ENCODE peak calls at places on chromosomes 11 and 22, in five cellular contexts. F is SK-N-SH, L is K562, N is HepG2, W is GM12878. E is an unnamed sample.

GRCh38 chr22:32859743-32860142 is 58.2 kb downstream of the TIMP3 start:
- DNase-seq in F (no peak), L (no peak), N (no peak), W (no peak), E (no peak)

GRCh38 chr22:22397292-22397870 is 111.2 kb downstream of the ZNF280B start:
- DNase-seq in F (no peak), L (peak; percentile 58), N (peak; percentile 73), W (no peak), E (no peak)

GRCh38 chr11:104256525-104256924 is 92.6 kb upstream of the PDGFD start:
- DNase-seq in F (no peak), L (no peak), N (no peak), W (no peak), E (no peak)

GRCh38 chr11:19714387-19715363 is 2.0 kb downstream of the NAV2 start:
- DNase-seq in F (peak; percentile 76), L (peak; percentile 29), N (no peak), W (no peak), E (no peak)

GRCh38 chr11:116224889-116225200 is 547.9 kb downstream of the BUD13 start:
- DNase-seq in F (peak; percentile 56), L (no peak), N (no peak), W (no peak), E (no peak)

GRCh38 chr11:125179346-125179745 is 14.8 kb downstream of the PKNOX2 start:
- DNase-seq in F (no peak), L (no peak), N (no peak), W (no peak), E (no peak)

GRCh38 chr22:47967841-47968240 is 1205.4 kb downstream of the TBC1D22A start:
- DNase-seq in F (no peak), L (no peak), N (no peak), W (no peak), E (no peak)

GRCh38 chr11:66045177-66045639 is 3.8 kb downstream of the GAL3ST3 start:
- DNase-seq in F (peak; percentile 97), L (peak; percentile 94), N (peak; percentile 65), W (no peak), E (peak; percentile 90)

GRCh38 chr11:41498726-41499125 is 39.3 kb upstream of the LRRC4C start:
- DNase-seq in F (peak; percentile 5), L (no peak), N (no peak), W (no peak), E (no peak)

GRCh38 chr22:20554824-20555223 is 47.4 kb downstream of the MED15 start:
- DNase-seq in F (no peak), L (no peak), N (no peak), W (no peak), E (no peak)

GRCh38 chr11:110704210-110704864 is 7.9 kb downstream of the ARHGAP20 start:
- DNase-seq in F (no peak), L (no peak), N (no peak), W (no peak), E (no peak)

GRCh38 chr11:100810666-100811065 is 123.6 kb downstream of the ARHGAP42 start:
- DNase-seq in F (no peak), L (no peak), N (no peak), W (no peak), E (no peak)

GRCh38 chr11:96256604-96257003 is 86.4 kb downstream of the MAML2 start:
- DNase-seq in F (no peak), L (no peak), N (no peak), W (no peak), E (no peak)

GRCh38 chr11:124642628-124643027 is 20.0 kb downstream of the TBRG1 start:
- DNase-seq in F (no peak), L (no peak), N (no peak), W (no peak), E (no peak)

GRCh38 chr11:46675288-46675851 is 25.0 kb downstream of the ARHGAP1 start:
- DNase-seq in F (no peak), L (no peak), N (peak; percentile 55), W (no peak), E (no peak)

GRCh38 chr11:3225826-3226750 is 6.1 kb downstream of the MRGPRE start:
- DNase-seq in F (peak; percentile 15), L (no peak), N (no peak), W (no peak), E (no peak)

GRCh38 chr11:100687630-100688395 is 725 bp downstream of the ARHGAP42 start:
- DNase-seq in F (peak; percentile 47), L (peak; percentile 53), N (peak; percentile 55), W (no peak), E (peak; percentile 71)

GRCh38 chr11:17640493-17641164 is 78.7 kb upstream of the MYOD1 start:
- DNase-seq in F (peak; percentile 12), L (no peak), N (no peak), W (no peak), E (no peak)

GRCh38 chr11:45646275-45646970 is 19.0 kb downstream of the CHST1 start:
- DNase-seq in F (peak; percentile 51), L (peak; percentile 59), N (no peak), W (peak; percentile 7), E (no peak)

GRCh38 chr11:63985812-63986155 is 454 bp upstream of the OTUB1 start:
- DNase-seq in F (peak; percentile 60), L (peak; percentile 52), N (no peak), W (peak; percentile 15), E (no peak)

GRCh38 chr22:19597399-19597735 is 73.2 kb upstream of the CLDN5 start:
- DNase-seq in F (no peak), L (peak; percentile 19), N (peak; percentile 32), W (no peak), E (peak; percentile 11)

GRCh38 chr11:129315781-129316579 is 59.7 kb upstream of the BARX2 start:
- DNase-seq in F (no peak), L (no peak), N (peak; percentile 45), W (no peak), E (no peak)

GRCh38 chr11:19398772-19399542 is 158.2 kb upstream of the E2F8 start:
- DNase-seq in F (no peak), L (no peak), N (no peak), W (no peak), E (peak; percentile 9)

GRCh38 chr22:25404923-25405853 is 159.3 kb upstream of the GRK3 start:
- DNase-seq in F (peak; percentile 85), L (peak; percentile 83), N (peak; percentile 13), W (no peak), E (peak; percentile 76)

GRCh38 chr22:23223566-23224317 is 43.4 kb downstream of the BCR start:
- DNase-seq in F (peak; percentile 86), L (no peak), N (peak; percentile 34), W (no peak), E (no peak)

GRCh38 chr22:37254867-37255233 is 10.8 kb upstream of the RAC2 start:
- DNase-seq in F (no peak), L (no peak), N (no peak), W (no peak), E (no peak)

GRCh38 chr11:110531056-110531756 is 101.5 kb downstream of the FDX1 start:
- DNase-seq in F (no peak), L (no peak), N (no peak), W (no peak), E (no peak)

GRCh38 chr11:89176938-89177337 is 737 bp upstream of the TYR start:
- DNase-seq in F (no peak), L (no peak), N (no peak), W (no peak), E (no peak)

GRCh38 chr11:33802414-33802950 is 28.2 kb upstream of the FBXO3 start:
- DNase-seq in F (peak; percentile 72), L (no peak), N (peak; percentile 37), W (no peak), E (peak; percentile 79)

GRCh38 chr11:58921778-58922390 is 17.4 kb upstream of the GLYATL1 start:
- DNase-seq in F (no peak), L (no peak), N (no peak), W (no peak), E (no peak)

GRCh38 chr22:29115682-29116313 is 43.0 kb downstream of the KREMEN1 start:
- DNase-seq in F (no peak), L (no peak), N (peak; percentile 60), W (no peak), E (no peak)

GRCh38 chr22:24768537-24769374 is 5.8 kb downstream of the PIWIL3 start:
- DNase-seq in F (peak; percentile 85), L (peak; percentile 55), N (peak; percentile 55), W (no peak), E (peak; percentile 72)

GRCh38 chr11:108647387-108647700 is 17.5 kb upstream of the DDX10 start:
- DNase-seq in F (no peak), L (no peak), N (no peak), W (no peak), E (no peak)

GRCh38 chr11:83021780-83022125 is 49.9 kb downstream of the RAB30 start:
- DNase-seq in F (no peak), L (no peak), N (no peak), W (no peak), E (no peak)

GRCh38 chr11:128323381-128323780 is 264.0 kb downstream of the ETS1 start:
- DNase-seq in F (no peak), L (no peak), N (no peak), W (no peak), E (no peak)

GRCh38 chr22:27724706-27725105 is 76.8 kb downstream of the MN1 start:
- DNase-seq in F (no peak), L (no peak), N (no peak), W (no peak), E (no peak)

GRCh38 chr11:96287796-96288439 is 55.1 kb downstream of the MAML2 start:
- DNase-seq in F (no peak), L (no peak), N (no peak), W (no peak), E (no peak)

GRCh38 chr11:1326435-1327063 is 17.1 kb upstream of the TOLLIP start:
- DNase-seq in F (no peak), L (no peak), N (no peak), W (no peak), E (no peak)
- TF ChIP-seq FOXM1 in F (no peak), L (no peak), N (no peak), W (no peak), E (no peak)

GRCh38 chr22:45212306-45212709 is 28.4 kb downstream of the KIAA0930 start:
- DNase-seq in F (peak; percentile 75), L (no peak), N (no peak), W (no peak), E (no peak)
- TF ChIP-seq FOXM1 in F (no peak), L (no peak), N (no peak), W (no peak), E (no peak)

DNA sequence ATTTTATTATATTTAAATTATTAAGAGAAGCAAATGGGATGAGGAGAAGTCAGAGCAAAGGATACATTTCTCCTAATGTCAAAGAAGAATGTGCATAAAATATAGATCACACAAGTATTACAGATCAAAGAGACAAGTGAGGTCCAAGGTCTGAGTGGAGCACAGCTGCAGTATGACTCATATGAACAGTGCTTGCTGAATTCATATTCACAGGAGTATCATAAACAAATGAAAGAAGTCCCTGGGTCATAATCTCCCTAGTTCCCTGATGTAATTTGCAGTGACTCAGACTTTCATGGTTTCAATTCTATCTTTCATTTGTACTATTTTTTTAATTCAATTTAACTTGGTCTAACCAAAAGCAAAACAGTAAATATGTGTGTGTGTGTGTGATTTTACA is 499.0 kb upstream of the CCDC179 start:
- DNase-seq in F (no peak), L (no peak), N (peak; percentile 20), W (no peak), E (no peak)
- TF ChIP-seq FOXM1 in F (no peak), L (no peak), N (no peak), W (no peak), E (no peak)

GRCh38 chr11:121687961-121688566 is 235.3 kb upstream of the SORL1-AS1 start:
- DNase-seq in F (no peak), L (no peak), N (no peak), W (no peak), E (peak; percentile 25)
- TF ChIP-seq FOXM1 in F (no peak), L (no peak), N (no peak), W (no peak), E (no peak)